ENCODE peak calls at places on chromosomes 4 and X, in four cellular contexts. R is body of pancreas, I is heart left ventricle, M is uterus. V is an unnamed sample.

GRCh38 chr4:56077676-56078075 is 128.9 kb downstream of the CEP135 start:
- DNase-seq in R (no peak), I (no peak), M (no peak), V (no peak)

GRCh38 chrX:24983931-24984330 is 31.8 kb downstream of the ARX start:
- DNase-seq in R (no peak), I (no peak), M (no peak), V (no peak)

GRCh38 chr4:76634239-76634638 is 199.2 kb downstream of the SHROOM3 start:
- DNase-seq in R (no peak), I (no peak), M (no peak), V (no peak)

GRCh38 chr4:119597377-119597776 is 31.2 kb downstream of the PDE5A start:
- DNase-seq in R (no peak), I (no peak), M (no peak), V (no peak)

GRCh38 chrX:24153175-24153795 is 3.8 kb downstream of the ZFX start:
- DNase-seq in R (no peak), I (no peak), M (no peak), V (no peak)

GRCh38 chr4:112673076-112673475 is 36.1 kb downstream of the LARP7 start:
- DNase-seq in R (no peak), I (no peak), M (no peak), V (no peak)

GRCh38 chrX:152915541-152916241 is 17.8 kb downstream of the ZNF185 start:
- DNase-seq in R (no peak), I (no peak), M (peak; percentile 50), V (peak; percentile 59)

GRCh38 chrX:44244008-44244407 is 99.5 kb downstream of the EFHC2 start:
- DNase-seq in R (no peak), I (no peak), M (no peak), V (no peak)

GRCh38 chr4:41614519-41614918 is 76.6 kb downstream of the LIMCH1 start:
- DNase-seq in R (no peak), I (no peak), M (no peak), V (no peak)

GRCh38 chr4:112823631-112824030 is 186.7 kb downstream of the LARP7 start:
- DNase-seq in R (no peak), I (no peak), M (no peak), V (no peak)

GRCh38 chr4:182764642-182765041 is 152.5 kb downstream of the DCTD start:
- DNase-seq in R (no peak), I (no peak), M (no peak), V (no peak)
- TF ChIP-seq POLR2A in R (no peak), I (no peak), M (no peak), V (no peak)

GRCh38 chr4:89110986-89111832 is at the start of gene TIGD2:
- DNase-seq in R (peak; percentile 92), I (peak; percentile 89), M (peak; percentile 83), V (peak; percentile 68)
- TF ChIP-seq POLR2A in R (peak; percentile 88), I (peak; percentile 71), M (peak; percentile 19), V (peak; percentile 92)

DNA sequence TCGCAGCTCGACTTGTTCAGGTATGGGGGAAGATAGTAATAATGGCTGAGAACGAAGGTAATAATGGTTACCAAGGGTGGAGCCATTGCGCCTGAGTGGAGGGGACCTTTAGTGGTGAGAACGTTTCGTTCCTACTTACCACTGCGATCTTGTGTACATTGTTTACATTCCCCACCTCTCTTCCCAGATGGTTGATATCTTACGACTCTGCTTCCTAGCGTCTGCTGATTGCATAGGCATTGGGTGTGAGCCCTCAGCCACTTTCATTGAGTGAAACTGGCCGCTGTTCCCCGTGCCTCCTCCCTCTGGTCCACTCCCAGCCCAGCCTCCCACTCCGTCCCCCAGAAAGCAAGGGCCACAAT is 850 bp downstream of the IGBP1 start:
- DNase-seq in R (no peak), I (no peak), M (no peak), V (no peak)
- TF ChIP-seq POLR2A in R (no peak), I (no peak), M (no peak), V (no peak)

GRCh38 chr4:145805490-145805889 is 125.5 kb downstream of the C4orf51 start:
- DNase-seq in R (no peak), I (peak; percentile 60), M (no peak), V (no peak)
- TF ChIP-seq POLR2A in R (no peak), I (no peak), M (no peak), V (no peak)

DNA sequence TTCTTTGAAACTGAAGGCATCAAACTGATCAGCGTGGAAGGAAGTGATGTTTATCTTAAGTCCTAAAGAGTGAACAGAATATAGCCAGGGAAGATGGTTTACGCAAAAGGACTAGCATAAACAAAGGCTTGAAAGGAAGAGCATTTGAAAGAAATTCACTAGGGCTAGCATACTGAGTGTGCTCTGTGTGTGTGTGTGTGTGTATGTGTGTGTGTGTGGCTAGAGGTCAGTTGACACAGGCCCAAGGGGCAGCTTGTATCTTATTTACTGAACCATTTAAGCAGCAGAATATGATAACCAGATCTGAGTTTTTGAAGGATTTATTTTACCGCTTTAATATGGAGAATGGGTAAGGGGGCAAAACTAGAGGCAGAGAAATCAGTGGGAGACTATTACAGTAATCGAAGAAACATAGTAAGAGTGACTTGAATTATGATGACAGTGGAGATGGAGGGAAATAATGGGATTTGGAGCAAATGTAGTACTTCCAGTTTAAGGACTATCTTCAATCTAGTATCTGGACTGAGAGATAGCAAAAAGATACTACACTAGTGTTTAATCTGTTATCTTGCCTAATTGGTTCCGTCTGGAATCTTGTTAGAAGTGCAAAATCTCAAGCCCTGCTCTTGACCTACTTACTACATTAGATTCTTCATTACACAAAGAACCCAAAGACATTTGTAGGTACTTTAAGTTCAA is 36.9 kb downstream of the CEP44 start:
- DNase-seq in R (no peak), I (no peak), M (no peak), V (no peak)
- TF ChIP-seq POLR2A in R (no peak), I (no peak), M (no peak), V (no peak)

GRCh38 chr4:48830706-48831531 is at the start of gene OCIAD1:
- DNase-seq in R (peak; percentile 97), I (peak; percentile 98), M (peak; percentile 99), V (peak; percentile 84)
- TF ChIP-seq POLR2A in R (peak; percentile 61), I (peak; percentile 65), M (peak; percentile 37), V (peak; percentile 44)

GRCh38 chr4:7942019-7942556 is 2.4 kb upstream of the AFAP1 start:
- DNase-seq in R (no peak), I (no peak), M (no peak), V (no peak)

GRCh38 chr4:7938513-7939376 is 916 bp downstream of the AFAP1 start:
- DNase-seq in R (peak; percentile 28), I (peak; percentile 39), M (no peak), V (no peak)

GRCh38 chr4:7941111-7942018 is 1.7 kb upstream of the AFAP1 start:
- DNase-seq in R (no peak), I (no peak), M (no peak), V (peak; percentile 29)

GRCh38 chr4:7936963-7937362 is 2.7 kb downstream of the AFAP1 start:
- DNase-seq in R (no peak), I (no peak), M (no peak), V (no peak)

GRCh38 chr4:7939377-7940108 is at the start of gene AFAP1:
- DNase-seq in R (peak; percentile 89), I (peak; percentile 93), M (peak; percentile 89), V (peak; percentile 75)
- TF ChIP-seq POLR2A in R (peak; percentile 76), I (peak; percentile 73), M (peak; percentile 85), V (peak; percentile 72)

GRCh38 chrX:132023117-132023895 is at the start of gene STK26:
- DNase-seq in R (peak; percentile 64), I (peak; percentile 48), M (peak; percentile 79), V (peak; percentile 67)
- TF ChIP-seq POLR2A in R (peak; percentile 82), I (no peak), M (peak; percentile 75), V (peak; percentile 77)

GRCh38 chrX:17736478-17736855 is 826 bp upstream of the SCML1 start:
- DNase-seq in R (no peak), I (no peak), M (no peak), V (no peak)

GRCh38 chrX:17737707-17738001 is 361 bp downstream of the SCML1 start:
- DNase-seq in R (peak; percentile 16), I (no peak), M (no peak), V (no peak)

GRCh38 chrX:17735396-17735795 is 1.9 kb upstream of the SCML1 start:
- DNase-seq in R (no peak), I (no peak), M (no peak), V (no peak)

GRCh38 chrX:17738002-17738713 is 865 bp downstream of the SCML1 start:
- DNase-seq in R (peak; percentile 33), I (peak; percentile 24), M (peak; percentile 45), V (no peak)

GRCh38 chrX:17736856-17737706 is at the start of gene SCML1:
- DNase-seq in R (peak; percentile 98), I (peak; percentile 96), M (peak; percentile 99), V (peak; percentile 30)
- TF ChIP-seq POLR2A in R (peak; percentile 74), I (peak; percentile 45), M (peak; percentile 53), V (peak; percentile 45)